ENCODE peak calls at places on chromosomes 1 and 21, in five cellular contexts. X, I, N, O and A are unnamed samples.

GRCh38 chr1:153573351-153573750 is 7.7 kb upstream of the S100A2 start:
- DNase-seq in I (no peak), X (no peak), O (no peak), N (no peak), A (peak)

GRCh38 chr1:76203132-76203531 is 128.6 kb downstream of the ST6GALNAC3 start:
- DNase-seq in O (no peak), I (peak), X (no peak), N (peak), A (no peak)

GRCh38 chr21:28431527-28432200 is 561.0 kb downstream of the LTN1 start:
- DNase-seq in N (no peak), X (no peak), O (no peak), I (no peak), A (no peak)

GRCh38 chr1:95023399-95024050 is 49.2 kb downstream of the ALG14 start:
- DNase-seq in N (no peak), O (no peak), X (no peak), I (peak), A (no peak)

GRCh38 chr1:44553771-44554170 is 120.5 kb downstream of the TMEM53 start:
- DNase-seq in X (no peak), O (no peak), N (no peak), I (no peak), A (no peak)

GRCh38 chr1:1771096-1771495 is 7.2 kb downstream of the NADK start:
- DNase-seq in X (no peak), N (no peak), I (no peak), O (no peak), A (no peak)

GRCh38 chr1:39995973-39996393 is 41.0 kb downstream of the MFSD2A start:
- DNase-seq in O (no peak), X (no peak), N (no peak), I (no peak), A (no peak)

GRCh38 chr1:236058141-236058626 is 6.7 kb downstream of the NID1 start:
- DNase-seq in N (no peak), I (peak), X (peak), O (no peak), A (no peak)

GRCh38 chr1:100100202-100100601 is 32.5 kb downstream of the SASS6 start:
- DNase-seq in I (no peak), X (no peak), N (no peak), O (no peak), A (no peak)

GRCh38 chr1:226632922-226633351 is 84.4 kb downstream of the STUM start:
- DNase-seq in O (no peak), N (no peak), X (no peak), I (no peak), A (no peak)

GRCh38 chr1:1181938-1182410 is 8.3 kb downstream of the TTLL10 start:
- DNase-seq in N (no peak), O (peak), X (no peak), I (no peak), A (no peak)

GRCh38 chr1:3031401-3032221 is 10.3 kb downstream of the ACTRT2 start:
- DNase-seq in O (peak), X (no peak), I (no peak), N (no peak), A (no peak)

GRCh38 chr1:3313579-3313955 is 140.9 kb upstream of the ARHGEF16 start:
- DNase-seq in X (no peak), I (no peak), O (peak), N (no peak), A (no peak)

GRCh38 chr1:229229721-229230135 is 41.2 kb upstream of the RAB4A start:
- DNase-seq in N (no peak), I (no peak), O (peak), X (no peak), A (no peak)

GRCh38 chr1:39128959-39129358 is 75.5 kb upstream of the MACF1 start:
- DNase-seq in N (no peak), O (no peak), X (no peak), I (peak), A (no peak)

GRCh38 chr1:243549108-243549507 is 293.3 kb downstream of the SDCCAG8 start:
- DNase-seq in X (no peak), N (no peak), O (no peak), I (no peak), A (no peak)

GRCh38 chr1:57122031-57122430 is 156.2 kb upstream of the C8B start:
- DNase-seq in O (no peak), I (no peak), N (no peak), X (no peak), A (no peak)

GRCh38 chr21:31520506-31521163 is 138.9 kb upstream of the SOD1 start:
- DNase-seq in O (no peak), X (peak), I (peak), N (peak), A (no peak)

GRCh38 chr1:7606096-7606495 is 165.0 kb upstream of the VAMP3 start:
- DNase-seq in N (no peak), X (no peak), O (no peak), I (no peak), A (no peak)